ENCODE peak calls at places on chromosomes 11 and 22, in six cellular contexts. One of them, this sample, is unnamed.

GRCh38 chr11:11505190-11505589 is 116.6 kb downstream of the GALNT18 start:
- DNase-seq in tibial nerve: no peak
- DNase-seq in spleen: no peak
- DNase-seq in testis: no peak
- DNase-seq in uterus: no peak
- DNase-seq in ovary: no peak
- DNase-seq in this sample: no peak

GRCh38 chr11:75314771-75315438 is 36.6 kb downstream of the ARRB1 start:
- DNase-seq in tibial nerve: no peak
- DNase-seq in spleen: no peak
- DNase-seq in testis: no peak
- DNase-seq in uterus: no peak
- DNase-seq in ovary: no peak
- DNase-seq in this sample: no peak

GRCh38 chr11:1301220-1302000 is 8.0 kb downstream of the TOLLIP start:
- DNase-seq in tibial nerve: no peak
- DNase-seq in spleen: peak; percentile 35
- DNase-seq in testis: peak; percentile 14
- DNase-seq in uterus: no peak
- DNase-seq in ovary: no peak
- DNase-seq in this sample: no peak

GRCh38 chr11:47171856-47172255 is 4.8 kb downstream of the ARFGAP2 start:
- DNase-seq in tibial nerve: no peak
- DNase-seq in spleen: no peak
- DNase-seq in testis: no peak
- DNase-seq in uterus: no peak
- DNase-seq in ovary: no peak
- DNase-seq in this sample: no peak

GRCh38 chr11:61776561-61777075 is 15.8 kb downstream of the TMEM258 start:
- DNase-seq in tibial nerve: no peak
- DNase-seq in spleen: no peak
- DNase-seq in testis: peak; percentile 80
- DNase-seq in uterus: no peak
- DNase-seq in ovary: peak; percentile 78
- DNase-seq in this sample: peak; percentile 76

GRCh38 chr11:35418847-35419712 is at the start of gene SLC1A2:
- DNase-seq in tibial nerve: no peak
- DNase-seq in spleen: no peak
- DNase-seq in testis: no peak
- DNase-seq in uterus: peak; percentile 27
- DNase-seq in ovary: no peak
- DNase-seq in this sample: no peak

GRCh38 chr22:22098457-22099193 is 116.0 kb upstream of the TOP3B start:
- DNase-seq in tibial nerve: no peak
- DNase-seq in spleen: no peak
- DNase-seq in testis: no peak
- DNase-seq in uterus: no peak
- DNase-seq in ovary: no peak
- DNase-seq in this sample: no peak

GRCh38 chr11:107702723-107703122 is 9.1 kb downstream of the SLN start:
- DNase-seq in tibial nerve: no peak
- DNase-seq in spleen: no peak
- DNase-seq in testis: no peak
- DNase-seq in uterus: no peak
- DNase-seq in ovary: no peak
- DNase-seq in this sample: no peak

GRCh38 chr22:44304906-44305305 is 7.8 kb downstream of the SHISAL1 start:
- DNase-seq in tibial nerve: no peak
- DNase-seq in spleen: no peak
- DNase-seq in testis: no peak
- DNase-seq in uterus: no peak
- DNase-seq in ovary: no peak
- DNase-seq in this sample: no peak

GRCh38 chr11:15091620-15092019 is 18.2 kb downstream of the CALCB start:
- DNase-seq in tibial nerve: no peak
- DNase-seq in spleen: no peak
- DNase-seq in testis: no peak
- DNase-seq in uterus: no peak
- DNase-seq in ovary: no peak
- DNase-seq in this sample: no peak

GRCh38 chr11:73521621-73522020 is 76.3 kb downstream of the FAM168A start:
- DNase-seq in tibial nerve: no peak
- DNase-seq in spleen: no peak
- DNase-seq in testis: no peak
- DNase-seq in uterus: no peak
- DNase-seq in ovary: no peak
- DNase-seq in this sample: no peak

GRCh38 chr11:79294845-79295520 is 145.8 kb downstream of the TENM4 start:
- DNase-seq in tibial nerve: no peak
- DNase-seq in spleen: no peak
- DNase-seq in testis: no peak
- DNase-seq in uterus: no peak
- DNase-seq in ovary: no peak
- DNase-seq in this sample: no peak

GRCh38 chr11:68383976-68384501 is 71.6 kb downstream of the LRP5 start:
- DNase-seq in tibial nerve: peak; percentile 62
- DNase-seq in spleen: peak; percentile 61
- DNase-seq in testis: peak; percentile 83
- DNase-seq in uterus: peak; percentile 63
- DNase-seq in ovary: peak; percentile 76
- DNase-seq in this sample: peak; percentile 55

GRCh38 chr11:57055780-57056179 is 67.1 kb downstream of the OR5AK2 start:
- DNase-seq in tibial nerve: no peak
- DNase-seq in spleen: no peak
- DNase-seq in testis: no peak
- DNase-seq in uterus: no peak
- DNase-seq in ovary: no peak
- DNase-seq in this sample: no peak

GRCh38 chr11:45659818-45660160 is 5.6 kb downstream of the CHST1 start:
- DNase-seq in tibial nerve: no peak
- DNase-seq in spleen: no peak
- DNase-seq in testis: no peak
- DNase-seq in uterus: no peak
- DNase-seq in ovary: peak; percentile 23
- DNase-seq in this sample: no peak

GRCh38 chr11:132910016-132910760 is 622.1 kb downstream of the OPCML start:
- DNase-seq in tibial nerve: no peak
- DNase-seq in spleen: no peak
- DNase-seq in testis: no peak
- DNase-seq in uterus: no peak
- DNase-seq in ovary: no peak
- DNase-seq in this sample: no peak

GRCh38 chr11:101974255-101974654 is 57.9 kb upstream of the ANGPTL5 start:
- DNase-seq in tibial nerve: no peak
- DNase-seq in spleen: no peak
- DNase-seq in testis: no peak
- DNase-seq in uterus: no peak
- DNase-seq in ovary: no peak
- DNase-seq in this sample: no peak

GRCh38 chr22:26805131-26805530 is 147.7 kb downstream of the MIAT start:
- DNase-seq in tibial nerve: no peak
- DNase-seq in spleen: no peak
- DNase-seq in testis: no peak
- DNase-seq in uterus: no peak
- DNase-seq in ovary: no peak
- DNase-seq in this sample: no peak

GRCh38 chr22:32562396-32562795 is 87.8 kb downstream of the FBXO7 start:
- DNase-seq in tibial nerve: no peak
- DNase-seq in spleen: no peak
- DNase-seq in testis: no peak
- DNase-seq in uterus: no peak
- DNase-seq in ovary: no peak
- DNase-seq in this sample: no peak

GRCh38 chr11:127943763-127944162 is 643.6 kb downstream of the ETS1 start:
- DNase-seq in tibial nerve: no peak
- DNase-seq in spleen: no peak
- DNase-seq in testis: no peak
- DNase-seq in uterus: no peak
- DNase-seq in ovary: no peak
- DNase-seq in this sample: no peak

GRCh38 chr11:93704237-93704636 is 37.1 kb downstream of the TAF1D start:
- DNase-seq in tibial nerve: no peak
- DNase-seq in spleen: no peak
- DNase-seq in testis: no peak
- DNase-seq in uterus: no peak
- DNase-seq in ovary: no peak
- DNase-seq in this sample: no peak

GRCh38 chr11:65714433-65714832 is 2.4 kb downstream of the KAT5 start:
- DNase-seq in tibial nerve: no peak
- DNase-seq in spleen: no peak
- DNase-seq in testis: no peak
- DNase-seq in uterus: no peak
- DNase-seq in ovary: no peak
- DNase-seq in this sample: no peak
- TF ChIP-seq POLR2A in tibial nerve: no peak
- TF ChIP-seq POLR2A in spleen: no peak
- TF ChIP-seq POLR2A in testis: no peak
- TF ChIP-seq POLR2A in uterus: no peak
- TF ChIP-seq POLR2A in ovary: no peak
- TF ChIP-seq POLR2A in this sample: no peak

DNA sequence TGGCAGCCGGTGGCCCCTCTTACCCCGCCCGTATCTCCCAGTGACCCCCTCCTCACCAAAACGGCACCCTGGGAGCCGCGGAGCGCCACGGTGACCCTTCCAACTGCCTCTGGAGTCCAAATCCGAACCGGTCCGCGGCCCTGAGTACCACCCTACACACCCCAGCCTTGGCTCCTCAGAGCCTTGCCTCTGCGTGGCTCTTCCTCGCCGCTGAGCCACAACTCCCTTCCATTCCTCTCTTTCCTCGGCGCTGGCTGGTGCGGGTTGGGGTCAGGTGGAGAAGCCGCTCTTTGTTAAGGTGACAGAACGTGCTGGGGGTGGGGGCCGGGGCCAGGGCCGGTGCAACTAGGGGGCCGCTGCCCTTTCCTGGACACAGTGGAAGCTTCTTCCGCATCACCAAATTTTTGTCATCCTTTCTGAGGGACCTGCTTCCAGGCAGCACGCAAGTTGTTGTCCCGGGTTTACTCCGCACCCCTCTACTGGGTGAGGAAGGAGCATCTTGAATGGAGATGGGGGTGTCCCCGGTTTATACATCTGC is 6.5 kb downstream of the ALX4 start:
- DNase-seq in tibial nerve: no peak
- DNase-seq in spleen: no peak
- DNase-seq in testis: no peak
- DNase-seq in uterus: no peak
- DNase-seq in ovary: no peak
- DNase-seq in this sample: no peak
- H3K27me3 ChIP-seq in tibial nerve: no peaks in the 10 kb centered on the region
- H3K27me3 ChIP-seq in spleen: peaks cover 87% of the 10 kb centered on the region
- H3K27me3 ChIP-seq in testis: no peaks in the 10 kb centered on the region
- H3K27me3 ChIP-seq in uterus: peaks cover 26% of the 10 kb centered on the region
- H3K27me3 ChIP-seq in ovary: no peaks in the 10 kb centered on the region
- H3K27me3 ChIP-seq in this sample: no peaks in the 10 kb centered on the region

GRCh38 chr11:76783294-76783900 is at the start of gene TSKU:
- DNase-seq in tibial nerve: no peak
- DNase-seq in spleen: no peak
- DNase-seq in testis: no peak
- DNase-seq in uterus: no peak
- DNase-seq in ovary: no peak
- DNase-seq in this sample: peak; percentile 36
- H3K4me1 ChIP-seq in tibial nerve: peaks cover 55% of the 10 kb centered on the region
- H3K4me1 ChIP-seq in spleen: peaks cover 8% of the 10 kb centered on the region
- H3K4me1 ChIP-seq in testis: peaks cover 21% of the 10 kb centered on the region
- H3K4me1 ChIP-seq in uterus: no peaks in the 10 kb centered on the region
- H3K4me1 ChIP-seq in ovary: peaks cover 20% of the 10 kb centered on the region
- H3K4me1 ChIP-seq in this sample: peaks cover 53% of the 10 kb centered on the region

GRCh38 chr11:3836903-3837302 is 3.9 kb downstream of the RHOG start:
- DNase-seq in tibial nerve: no peak
- DNase-seq in spleen: peak; percentile 94
- DNase-seq in testis: no peak
- DNase-seq in uterus: no peak
- DNase-seq in ovary: no peak
- DNase-seq in this sample: peak; percentile 14

GRCh38 chr11:3835752-3836151 is 5.0 kb downstream of the RHOG start:
- DNase-seq in tibial nerve: no peak
- DNase-seq in spleen: peak; percentile 70
- DNase-seq in testis: no peak
- DNase-seq in uterus: no peak
- DNase-seq in ovary: no peak
- DNase-seq in this sample: no peak

GRCh38 chr11:3840289-3840869 is 380 bp downstream of the RHOG start:
- DNase-seq in tibial nerve: no peak
- DNase-seq in spleen: peak; percentile 86
- DNase-seq in testis: peak; percentile 28
- DNase-seq in uterus: no peak
- DNase-seq in ovary: peak; percentile 47
- DNase-seq in this sample: no peak

GRCh38 chr11:3838504-3838903 is 2.3 kb downstream of the RHOG start:
- DNase-seq in tibial nerve: no peak
- DNase-seq in spleen: no peak
- DNase-seq in testis: no peak
- DNase-seq in uterus: no peak
- DNase-seq in ovary: no peak
- DNase-seq in this sample: no peak

DNA sequence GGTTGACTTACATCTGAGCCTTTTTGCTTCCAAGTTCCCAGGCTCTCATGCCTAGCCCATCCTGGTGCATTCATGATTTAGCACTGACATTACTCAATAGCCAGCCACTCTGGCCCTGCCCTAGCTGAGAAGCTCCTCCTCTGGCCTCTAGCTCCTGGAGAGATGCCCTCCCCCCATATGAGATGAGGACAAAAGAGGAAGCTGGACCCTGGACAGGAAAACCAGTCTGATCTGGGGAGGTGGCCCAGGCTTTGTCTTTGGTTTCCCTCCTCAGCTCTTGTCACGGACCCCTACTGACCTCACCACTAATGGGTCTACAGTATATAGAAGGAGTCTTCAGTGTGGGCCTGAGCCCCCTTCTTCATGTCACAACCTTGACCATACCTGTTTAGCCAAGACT is 3.0 kb downstream of the RHOG start:
- DNase-seq in tibial nerve: no peak
- DNase-seq in spleen: peak; percentile 83
- DNase-seq in testis: peak; percentile 30
- DNase-seq in uterus: peak; percentile 27
- DNase-seq in ovary: no peak
- DNase-seq in this sample: no peak
- TF ChIP-seq POLR2A in tibial nerve: no peak
- TF ChIP-seq POLR2A in spleen: no peak
- TF ChIP-seq POLR2A in testis: no peak
- TF ChIP-seq POLR2A in uterus: no peak
- TF ChIP-seq POLR2A in ovary: no peak
- TF ChIP-seq POLR2A in this sample: no peak

DNA sequence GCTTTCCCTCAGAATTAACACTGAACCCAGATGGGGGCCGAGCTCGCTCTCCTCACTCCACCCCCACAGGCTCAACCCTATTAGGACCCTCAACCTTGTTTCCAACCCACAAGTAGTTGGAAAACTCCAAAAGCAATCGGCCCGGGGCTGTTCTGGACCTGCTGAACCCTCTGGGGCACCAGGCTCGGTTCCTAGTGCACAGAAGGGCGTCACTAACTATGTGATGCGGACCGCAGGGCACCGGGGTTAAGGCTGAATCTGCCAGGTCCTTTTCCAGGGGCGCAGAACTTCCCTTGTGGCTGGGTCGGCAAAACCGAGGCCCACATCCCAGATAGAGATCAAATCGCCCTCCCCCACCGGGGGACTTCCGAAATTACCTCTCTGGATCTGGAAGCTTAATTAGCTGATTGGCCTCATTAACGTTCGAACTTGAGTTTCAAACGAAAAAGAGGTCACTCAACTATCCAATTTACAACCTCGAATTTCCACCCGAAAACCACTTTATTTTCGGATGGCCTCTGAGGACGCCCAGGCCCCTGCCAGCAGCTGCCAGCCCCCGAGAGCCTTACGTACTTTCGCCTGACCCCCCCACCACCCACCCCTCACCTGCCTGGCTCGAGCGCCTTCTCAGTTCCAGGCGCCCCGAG is 1.7 kb downstream of the SHANK2 start:
- DNase-seq in tibial nerve: no peak
- DNase-seq in spleen: no peak
- DNase-seq in testis: no peak
- DNase-seq in uterus: no peak
- DNase-seq in ovary: no peak
- DNase-seq in this sample: no peak
- H3K27me3 ChIP-seq in tibial nerve: no peaks in the 10 kb centered on the region
- H3K27me3 ChIP-seq in spleen: peaks cover 90% of the 10 kb centered on the region
- H3K27me3 ChIP-seq in testis: no peaks in the 10 kb centered on the region
- H3K27me3 ChIP-seq in uterus: peaks cover 22% of the 10 kb centered on the region
- H3K27me3 ChIP-seq in ovary: no peaks in the 10 kb centered on the region
- H3K27me3 ChIP-seq in this sample: no peaks in the 10 kb centered on the region